ENCODE peak calls at places on chromosomes 2 and 18, in four cellular contexts. One of them, this sample, is unnamed.

GRCh38 chr2:172484253-172484652 is 56.9 kb downstream of the ITGA6 start:
- DNase-seq in K562: no peak
- DNase-seq in HepG2: peak
- DNase-seq in WTC11: no peak
- DNase-seq in this sample: peak

GRCh38 chr2:241445426-241445825 is 63.0 kb downstream of the STK25 start:
- DNase-seq in K562: no peak
- DNase-seq in HepG2: no peak
- DNase-seq in WTC11: no peak
- DNase-seq in this sample: no peak

GRCh38 chr18:58639751-58640427 is 11.0 kb upstream of the ALPK2 start:
- DNase-seq in K562: no peak
- DNase-seq in HepG2: no peak
- DNase-seq in WTC11: no peak
- DNase-seq in this sample: no peak

GRCh38 chr2:63735931-63736820 is 105.5 kb upstream of the UGP2 start:
- DNase-seq in K562: no peak
- DNase-seq in HepG2: no peak
- DNase-seq in WTC11: no peak
- DNase-seq in this sample: no peak

GRCh38 chr2:107001964-107002696 is 116.2 kb upstream of the ST6GAL2 start:
- DNase-seq in K562: no peak
- DNase-seq in HepG2: no peak
- DNase-seq in WTC11: no peak
- DNase-seq in this sample: no peak

GRCh38 chr2:145066151-145066661 is 546.3 kb upstream of the ZEB2 start:
- DNase-seq in K562: no peak
- DNase-seq in HepG2: no peak
- DNase-seq in WTC11: no peak
- DNase-seq in this sample: no peak

GRCh38 chr2:69936913-69937312 is 22.0 kb downstream of the MXD1 start:
- DNase-seq in K562: no peak
- DNase-seq in HepG2: no peak
- DNase-seq in WTC11: no peak
- DNase-seq in this sample: no peak

GRCh38 chr2:109487237-109487869 is 126.4 kb downstream of the SEPTIN10 start:
- DNase-seq in K562: no peak
- DNase-seq in HepG2: no peak
- DNase-seq in WTC11: no peak
- DNase-seq in this sample: no peak

GRCh38 chr2:236168110-236169067 is at the start of gene GBX2:
- DNase-seq in K562: peak
- DNase-seq in HepG2: no peak
- DNase-seq in WTC11: peak
- DNase-seq in this sample: peak

GRCh38 chr18:49139726-49140125 is 189.0 kb upstream of the SMAD7 start:
- DNase-seq in K562: no peak
- DNase-seq in HepG2: no peak
- DNase-seq in WTC11: no peak
- DNase-seq in this sample: no peak
- TF ChIP-seq ELF4 in K562: no peak
- TF ChIP-seq ELF4 in HepG2: no peak
- TF ChIP-seq ELF4 in WTC11: no peak
- TF ChIP-seq ELF4 in this sample: no peak

GRCh38 chr2:23563151-23563550 is 178.2 kb downstream of the KLHL29 start:
- DNase-seq in K562: no peak
- DNase-seq in HepG2: no peak
- DNase-seq in WTC11: no peak
- DNase-seq in this sample: no peak

GRCh38 chr2:23562143-23562542 is 177.2 kb downstream of the KLHL29 start:
- DNase-seq in K562: no peak
- DNase-seq in HepG2: no peak
- DNase-seq in WTC11: no peak
- DNase-seq in this sample: no peak

GRCh38 chr2:23564618-23564967 is 179.6 kb downstream of the KLHL29 start:
- DNase-seq in K562: no peak
- DNase-seq in HepG2: no peak
- DNase-seq in WTC11: no peak
- DNase-seq in this sample: no peak

GRCh38 chr2:23565374-23565773 is 180.4 kb downstream of the KLHL29 start:
- DNase-seq in K562: no peak
- DNase-seq in HepG2: no peak
- DNase-seq in WTC11: no peak
- DNase-seq in this sample: no peak

GRCh38 chr2:23563673-23564617 is 179.0 kb downstream of the KLHL29 start:
- DNase-seq in K562: no peak
- DNase-seq in HepG2: no peak
- DNase-seq in WTC11: peak
- DNase-seq in this sample: no peak
- TF ChIP-seq ELF4 in K562: no peak
- TF ChIP-seq ELF4 in HepG2: no peak
- TF ChIP-seq ELF4 in WTC11: no peak
- TF ChIP-seq ELF4 in this sample: no peak

GRCh38 chr2:71070294-71071025 is 2.0 kb downstream of the NAGK start:
- DNase-seq in K562: no peak
- DNase-seq in HepG2: peak
- DNase-seq in WTC11: peak
- DNase-seq in this sample: peak
- TF ChIP-seq ELF4 in K562: no peak
- TF ChIP-seq ELF4 in HepG2: no peak
- TF ChIP-seq ELF4 in WTC11: no peak
- TF ChIP-seq ELF4 in this sample: no peak

DNA sequence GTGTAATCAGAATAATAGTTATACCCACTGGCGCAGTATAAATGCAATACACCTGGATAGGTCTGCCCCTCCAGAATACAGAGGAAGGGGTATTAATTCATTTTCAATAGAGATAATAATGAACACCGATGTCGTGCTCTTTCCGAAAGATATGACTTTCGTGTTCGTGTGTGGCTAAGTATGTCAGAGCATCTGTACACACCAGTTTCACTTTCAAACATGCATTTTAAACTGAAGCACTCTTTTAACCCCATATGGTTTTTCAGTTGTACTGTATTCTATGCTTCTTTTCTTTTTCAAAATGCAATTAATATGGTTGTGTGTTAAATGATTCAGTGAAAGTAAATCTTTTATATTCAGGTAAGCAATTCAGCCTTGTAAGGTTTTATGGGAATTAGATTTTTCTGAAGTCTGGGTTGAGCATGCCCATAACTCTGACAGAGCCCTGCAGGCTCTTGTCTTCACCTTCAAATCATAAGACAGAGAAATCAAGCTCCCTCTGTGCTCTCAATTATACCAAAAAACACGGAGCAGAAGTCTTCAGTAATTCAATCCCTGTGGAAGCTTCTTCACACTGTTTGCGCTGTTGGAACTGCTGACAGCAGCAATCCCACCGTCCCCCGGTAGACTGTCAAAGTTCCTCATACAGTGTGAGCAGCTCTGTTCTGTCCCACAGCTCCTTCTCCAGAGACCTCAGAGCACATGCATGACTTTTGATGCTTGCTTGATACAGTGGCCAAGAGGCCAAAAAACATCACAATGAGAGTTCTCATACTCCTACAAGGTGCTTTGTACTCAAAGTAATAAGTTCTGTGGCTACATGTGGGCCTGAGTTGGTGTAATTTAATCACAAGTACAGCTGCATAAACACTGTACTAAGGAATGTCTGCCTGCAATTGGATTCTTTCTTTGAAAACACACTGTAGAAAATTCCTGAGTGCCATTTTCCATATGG is 186.9 kb downstream of the ZNF521 start:
- DNase-seq in K562: no peak
- DNase-seq in HepG2: peak
- DNase-seq in WTC11: no peak
- DNase-seq in this sample: peak
- TF ChIP-seq ELF4 in K562: no peak
- TF ChIP-seq ELF4 in HepG2: no peak
- TF ChIP-seq ELF4 in WTC11: no peak
- TF ChIP-seq ELF4 in this sample: no peak

GRCh38 chr2:45778720-45779171 is 127.3 kb downstream of the PRKCE start:
- DNase-seq in K562: peak
- DNase-seq in HepG2: peak
- DNase-seq in WTC11: peak
- DNase-seq in this sample: peak
- TF ChIP-seq ELF4 in K562: no peak
- TF ChIP-seq ELF4 in HepG2: no peak
- TF ChIP-seq ELF4 in WTC11: no peak
- TF ChIP-seq ELF4 in this sample: no peak

GRCh38 chr18:36931116-36931515 is 102.2 kb downstream of the KIAA1328 start:
- DNase-seq in K562: no peak
- DNase-seq in HepG2: no peak
- DNase-seq in WTC11: peak
- DNase-seq in this sample: no peak
- TF ChIP-seq ELF4 in K562: no peak
- TF ChIP-seq ELF4 in HepG2: no peak
- TF ChIP-seq ELF4 in WTC11: no peak
- TF ChIP-seq ELF4 in this sample: no peak

This sample was measured in HEK293T.